ENCODE peak calls at places on chromosomes 3 and 15, in seven cellular contexts. R is HepG2; U is foreskin fibroblast; N is neural crest cell; V is uterus; C is CD4-positive, alpha-beta T cell; J is fibroblast of villous mesenchyme. X is an unnamed sample.

GRCh38 chr3:194315965-194316361 is 35.2 kb downstream of the CPN2 start:
- DNase-seq in C (no peak), R (no peak), N (no peak), J (peak; percentile 53), U (peak; percentile 7), V (no peak), X (no peak)

GRCh38 chr3:44076221-44076829 is 165.4 kb upstream of the TOPAZ1 start:
- DNase-seq in N (no peak), U (no peak), J (no peak), V (no peak), C (no peak), R (no peak), X (no peak)

GRCh38 chr3:187640823-187641135 is 29.4 kb downstream of the SST start:
- DNase-seq in J (no peak), R (no peak), V (no peak), N (no peak), U (no peak), C (no peak), X (no peak)

GRCh38 chr3:64399205-64399800 is 174.0 kb upstream of the PRICKLE2 start:
- DNase-seq in J (peak; percentile 78), V (peak; percentile 28), U (peak; percentile 53), C (no peak), N (peak; percentile 47), R (peak; percentile 21), X (peak; percentile 60)

GRCh38 chr15:42154576-42155355 is 1.7 kb downstream of the PLA2G4F start:
- DNase-seq in C (no peak), R (no peak), J (no peak), V (no peak), U (no peak), N (no peak), X (no peak)

GRCh38 chr3:135885885-135886284 is 79.6 kb upstream of the PPP2R3A start:
- DNase-seq in C (no peak), N (no peak), V (no peak), R (no peak), J (no peak), U (no peak), X (no peak)

GRCh38 chr3:54517424-54517823 is 395.1 kb downstream of the CACNA2D3 start:
- DNase-seq in R (no peak), N (no peak), J (no peak), U (no peak), C (no peak), V (no peak), X (no peak)

GRCh38 chr3:132843851-132844565 is 121.8 kb upstream of the NPHP3 start:
- DNase-seq in C (no peak), N (no peak), V (no peak), U (no peak), J (no peak), R (no peak), X (no peak)

GRCh38 chr3:66036586-66037061 is 2.1 kb downstream of the MAGI1 start:
- DNase-seq in R (no peak), N (no peak), C (no peak), J (peak; percentile 63), U (no peak), V (no peak), X (peak; percentile 42)

GRCh38 chr3:191627064-191627463 is 166.1 kb downstream of the PYDC2 start:
- DNase-seq in R (no peak), V (no peak), U (no peak), J (no peak), N (peak; percentile 3), C (no peak), X (no peak)

GRCh38 chr3:171204942-171205341 is 178.4 kb upstream of the SLC2A2 start:
- DNase-seq in R (no peak), U (no peak), C (no peak), N (no peak), J (no peak), V (no peak), X (no peak)

GRCh38 chr3:183800221-183800863 is 25.0 kb downstream of the MAP6D1 start:
- DNase-seq in U (no peak), N (no peak), C (no peak), R (no peak), V (no peak), J (no peak), X (no peak)

GRCh38 chr3:134874737-134875413 is 79.8 kb downstream of the EPHB1 start:
- DNase-seq in R (peak; percentile 27), N (no peak), C (no peak), U (no peak), J (no peak), V (no peak), X (no peak)

GRCh38 chr3:187536185-187536584 is 134.0 kb downstream of the SST start:
- DNase-seq in C (no peak), R (no peak), U (no peak), N (no peak), J (no peak), V (no peak), X (no peak)

GRCh38 chr15:68187559-68187958 is 17.6 kb downstream of the CALML4 start:
- DNase-seq in N (no peak), U (peak; percentile 59), V (peak; percentile 67), R (no peak), J (peak; percentile 77), C (no peak), X (no peak)

GRCh38 chr15:69973102-69973714 is 124.5 kb downstream of the TLE3 start:
- DNase-seq in R (peak; percentile 23), U (peak; percentile 10), N (no peak), J (peak; percentile 37), C (no peak), V (no peak), X (peak; percentile 66)

GRCh38 chr15:80160570-80161156 is 7.9 kb downstream of the FAH start:
- DNase-seq in J (peak; percentile 95), C (peak; percentile 5), U (peak; percentile 94), V (no peak), R (peak; percentile 87), N (no peak), X (no peak)

GRCh38 chr15:101044625-101045235 is 125.6 kb downstream of the LRRK1 start:
- DNase-seq in N (no peak), R (no peak), U (no peak), C (no peak), V (no peak), J (no peak), X (no peak)

GRCh38 chr3:27141668-27142067 is 227.5 kb downstream of the NEK10 start:
- DNase-seq in C (no peak), R (no peak), U (no peak), V (no peak), N (no peak), J (no peak), X (no peak)

GRCh38 chr15:62472616-62473299 is 307.7 kb upstream of the C2CD4B start:
- DNase-seq in V (no peak), N (no peak), R (peak; percentile 54), J (peak; percentile 47), U (no peak), C (no peak), X (peak; percentile 46)

DNA sequence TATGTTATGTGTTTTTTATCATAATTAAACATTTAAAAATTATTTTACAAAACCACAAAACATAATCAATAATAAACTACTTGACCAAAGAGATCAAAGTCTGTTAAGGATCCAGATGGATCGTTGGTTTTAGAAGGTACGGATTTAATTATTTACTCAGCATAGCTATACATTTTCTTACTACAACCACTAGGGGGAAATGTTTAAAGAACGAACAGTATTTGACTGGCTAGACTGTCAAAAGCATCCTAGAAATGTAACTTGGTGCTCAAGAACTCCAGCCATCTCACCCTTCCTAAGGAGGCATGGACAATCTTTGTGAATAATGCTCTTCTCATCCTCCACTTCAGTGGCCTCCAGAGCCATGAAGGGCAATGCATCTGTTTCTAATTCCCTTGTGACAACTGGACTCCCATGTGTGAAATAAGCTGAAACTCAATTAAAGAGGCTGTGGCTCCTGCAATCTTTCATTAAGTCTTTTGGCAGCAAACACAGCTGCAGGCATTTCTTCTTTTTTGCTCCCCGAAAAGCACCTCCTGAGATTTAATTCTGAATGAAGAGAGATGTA is 94.7 kb upstream of the TUSC7 start:
- DNase-seq in V (no peak), N (no peak), C (no peak), U (no peak), J (no peak), R (peak; percentile 5), X (no peak)
- TF ChIP-seq CTCF in V (no peak), N (peak; percentile 67), C (no peak), U (no peak), J (peak; percentile 4), R (peak; percentile 20), X (peak; percentile 22)

GRCh38 chr3:48609088-48610005 is at the start of gene UQCRC1:
- DNase-seq in U (peak; percentile 90), R (peak; percentile 85), J (peak; percentile 93), C (peak; percentile 87), N (peak; percentile 89), V (peak; percentile 94), X (peak; percentile 92)
- TF ChIP-seq CTCF in U (peak; percentile 54), R (peak; percentile 98), J (peak; percentile 70), C (peak; percentile 94), N (peak; percentile 72), V (peak; percentile 84), X (peak; percentile 35)

GRCh38 chr3:125684199-125684598 is 88.9 kb upstream of the OSBPL11 start:
- DNase-seq in N (peak; percentile 40), U (no peak), V (peak; percentile 59), J (peak; percentile 61), R (peak; percentile 48), C (no peak), X (no peak)
- TF ChIP-seq CTCF in N (peak; percentile 52), U (peak; percentile 12), V (peak; percentile 18), J (peak; percentile 50), R (peak; percentile 85), C (no peak), X (peak; percentile 14)

DNA sequence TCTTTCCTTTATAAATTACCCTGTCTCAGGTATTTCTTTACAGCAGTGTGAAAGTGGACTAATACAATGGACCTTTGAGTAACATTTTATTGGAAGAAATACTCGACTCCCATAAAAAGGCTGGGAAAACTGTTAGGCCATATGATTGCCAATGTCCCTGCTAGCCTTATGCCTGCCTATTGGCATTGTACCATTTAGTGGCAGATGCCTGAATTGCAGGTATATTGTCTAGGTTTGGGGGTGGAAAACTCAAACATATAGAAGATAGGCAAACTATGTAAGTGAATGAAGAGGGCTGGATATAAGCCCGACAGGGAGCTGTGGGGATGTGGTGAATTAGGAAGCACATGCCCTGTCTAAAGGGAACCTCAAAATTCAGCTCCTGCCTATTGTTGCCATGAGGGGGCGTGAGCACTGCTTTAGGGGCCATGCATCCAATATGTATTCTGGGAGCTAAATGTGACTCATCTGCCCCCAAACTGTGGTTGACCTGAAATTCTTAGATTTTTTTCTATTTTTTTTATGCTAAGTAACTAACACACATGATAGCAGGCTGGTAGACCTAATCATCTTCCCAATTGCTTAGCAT is 65.2 kb upstream of the TRA2B start:
- DNase-seq in U (no peak), N (no peak), J (peak; percentile 45), R (peak; percentile 35), C (no peak), V (no peak), X (peak; percentile 30)
- TF ChIP-seq CTCF in U (peak; percentile 33), N (peak; percentile 37), J (peak; percentile 53), R (peak; percentile 68), C (no peak), V (no peak), X (peak; percentile 62)